ENCODE peak calls at places on chromosomes 2 and 18, in ten cellular contexts. M, U, N, X, F, Y, K, V, L and I are unnamed samples.

GRCh38 chr2:165666605-165667004 is 127.4 kb downstream of the GALNT3 start:
- DNase-seq in M (no peak), Y (no peak), U (no peak), X (no peak), K (no peak), V (no peak), F (no peak), N (no peak), L (no peak), I (no peak)

GRCh38 chr2:238143239-238143951 is 4.9 kb downstream of the KLHL30 start:
- DNase-seq in V (no peak), K (no peak), N (no peak), M (peak), U (no peak), X (no peak), Y (no peak), L (no peak), F (no peak), I (no peak)

GRCh38 chr2:196609806-196610205 is 29.7 kb upstream of the CCDC150 start:
- DNase-seq in X (no peak), F (no peak), M (no peak), N (no peak), Y (no peak), V (no peak), L (no peak), K (no peak), U (no peak), I (no peak)

GRCh38 chr2:18465979-18466378 is 94.5 kb downstream of the RDH14 start:
- DNase-seq in X (no peak), K (no peak), N (no peak), U (no peak), Y (no peak), F (no peak), M (no peak), V (no peak), L (no peak), I (no peak)

GRCh38 chr2:133641497-133641896 is 73.2 kb upstream of the NCKAP5 start:
- DNase-seq in V (no peak), Y (no peak), U (peak), F (no peak), K (no peak), L (no peak), N (no peak), M (peak), X (no peak), I (no peak)

GRCh38 chr2:100957971-100958653 is 44.0 kb upstream of the RPL31 start:
- DNase-seq in U (no peak), Y (no peak), F (no peak), K (no peak), M (no peak), X (no peak), N (no peak), L (no peak), V (no peak), I (peak)

GRCh38 chr2:239277401-239278085 is 123.3 kb downstream of the HDAC4 start:
- DNase-seq in L (no peak), Y (peak), U (no peak), N (no peak), K (no peak), M (no peak), V (no peak), X (no peak), F (no peak), I (no peak)

GRCh38 chr18:1018211-1018651 is 113.6 kb downstream of the ADCYAP1 start:
- DNase-seq in L (no peak), Y (no peak), U (no peak), M (no peak), K (no peak), X (no peak), F (no peak), N (no peak), V (no peak), I (no peak)

GRCh38 chr2:147904051-147904450 is 59.2 kb downstream of the ACVR2A start:
- DNase-seq in M (no peak), F (no peak), K (no peak), X (no peak), Y (no peak), V (no peak), N (no peak), L (no peak), U (no peak), I (no peak)

GRCh38 chr18:37641573-37641972 is 76.0 kb upstream of the CELF4 start:
- DNase-seq in F (no peak), U (no peak), X (no peak), Y (no peak), V (no peak), K (no peak), N (no peak), M (no peak), L (no peak), I (no peak)

GRCh38 chr18:63550068-63550467 is 7.9 kb downstream of the SERPINB12 start:
- DNase-seq in L (no peak), U (no peak), F (no peak), V (no peak), K (no peak), N (no peak), X (no peak), M (no peak), Y (no peak), I (no peak)

GRCh38 chr2:156436477-156437085 is 402 bp downstream of the GPD2 start:
- DNase-seq in F (no peak), N (peak), M (peak), L (no peak), Y (no peak), V (peak), U (peak), K (peak), X (no peak), I (peak)